ENCODE peak calls at places on chromosomes 3 and 15, in eight cellular contexts. D is stomach, J is ovary, W is prostate gland, X is A549, E is IMR-90, Q is GM12892, U is heart left ventricle. A is an unnamed sample.

GRCh38 chr15:64246364-64247189 is 83.8 kb upstream of the PPIB start:
- DNase-seq in D (no peak), J (no peak), W (no peak), X (peak), E (peak), Q (peak), U (no peak), A (peak)

GRCh38 chr3:142445816-142446254 is 2.0 kb downstream of the XRN1 start:
- DNase-seq in D (no peak), J (no peak), W (no peak), X (no peak), E (peak), Q (peak), U (no peak), A (no peak)

GRCh38 chr3:87128006-87128405 is 99.1 kb upstream of the CHMP2B start:
- DNase-seq in D (no peak), J (no peak), W (no peak), X (no peak), E (no peak), Q (no peak), U (no peak), A (no peak)

GRCh38 chr3:120741837-120742197 is 499 bp downstream of the RABL3 start:
- DNase-seq in D (peak), J (no peak), W (peak), X (no peak), E (peak), Q (no peak), U (no peak), A (no peak)

GRCh38 chr3:83460051-83460450 is 1498.7 kb upstream of the CADM2 start:
- DNase-seq in D (no peak), J (no peak), W (no peak), X (no peak), E (no peak), Q (no peak), U (no peak), A (no peak)

GRCh38 chr3:29412117-29412516 is 131.2 kb downstream of the RBMS3 start:
- DNase-seq in D (no peak), J (no peak), W (no peak), X (no peak), E (peak), Q (no peak), U (no peak), A (no peak)

GRCh38 chr3:116770815-116771450 is 61.4 kb downstream of the TUSC7 start:
- DNase-seq in D (peak), J (peak), W (peak), X (peak), E (peak), Q (peak), U (no peak), A (peak)

GRCh38 chr3:188760408-188760807 is 411.4 kb upstream of the TPRG1 start:
- DNase-seq in D (no peak), J (no peak), W (no peak), X (no peak), E (peak), Q (no peak), U (no peak), A (no peak)

GRCh38 chr3:109127533-109127932 is 9.0 kb upstream of the C3orf85 start:
- DNase-seq in D (no peak), J (no peak), W (no peak), X (no peak), E (no peak), Q (no peak), U (no peak), A (no peak)

GRCh38 chr3:109122690-109123089 is 4.8 kb upstream of the MORC1 start:
- DNase-seq in D (no peak), J (no peak), W (no peak), X (no peak), E (no peak), Q (no peak), U (no peak), A (no peak)

GRCh38 chr3:109131276-109131675 is 5.2 kb upstream of the C3orf85 start:
- DNase-seq in D (no peak), J (no peak), W (no peak), X (no peak), E (no peak), Q (no peak), U (no peak), A (no peak)

DNA sequence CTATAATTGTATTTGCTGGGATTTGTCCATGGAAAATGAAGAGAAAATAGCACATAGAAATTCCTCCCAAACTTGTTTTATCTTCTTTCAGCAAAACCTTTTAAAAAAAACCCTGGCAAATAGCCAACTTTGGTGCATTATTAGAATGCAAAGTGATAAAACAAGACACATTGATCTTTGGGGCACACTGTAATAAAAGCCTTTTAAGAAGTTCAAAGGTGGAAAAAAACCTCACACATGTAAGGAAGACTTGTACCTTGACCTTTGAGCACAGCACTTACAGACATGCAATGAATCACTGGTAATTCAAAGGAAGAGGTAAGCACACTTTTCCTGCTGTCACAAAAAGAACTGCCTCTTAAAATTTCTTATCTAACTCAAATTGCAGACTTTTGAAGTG is 8.0 kb upstream of the MORC1 start:
- DNase-seq in D (no peak), J (no peak), W (no peak), X (no peak), E (no peak), Q (no peak), U (no peak), A (no peak)
- TF ChIP-seq POLR2A in D (no peak), J (no peak), W (no peak), X (no peak), E (no peak), Q (no peak), U (no peak), A (no peak)

GRCh38 chr3:13479582-13480339 is at the start of gene HDAC11:
- DNase-seq in D (peak), J (peak), W (peak), X (peak), E (peak), Q (peak), U (peak), A (peak)
- TF ChIP-seq POLR2A in D (peak), J (peak), W (peak), X (peak), E (no peak), Q (peak), U (peak), A (no peak)

GRCh38 chr3:127035672-127036071 is 52.8 kb downstream of the PLXNA1 start:
- DNase-seq in D (peak), J (peak), W (no peak), X (peak), E (peak), Q (no peak), U (peak), A (peak)
- TF ChIP-seq POLR2A in D (no peak), J (no peak), W (no peak), X (no peak), E (no peak), Q (no peak), U (no peak), A (no peak)

DNA sequence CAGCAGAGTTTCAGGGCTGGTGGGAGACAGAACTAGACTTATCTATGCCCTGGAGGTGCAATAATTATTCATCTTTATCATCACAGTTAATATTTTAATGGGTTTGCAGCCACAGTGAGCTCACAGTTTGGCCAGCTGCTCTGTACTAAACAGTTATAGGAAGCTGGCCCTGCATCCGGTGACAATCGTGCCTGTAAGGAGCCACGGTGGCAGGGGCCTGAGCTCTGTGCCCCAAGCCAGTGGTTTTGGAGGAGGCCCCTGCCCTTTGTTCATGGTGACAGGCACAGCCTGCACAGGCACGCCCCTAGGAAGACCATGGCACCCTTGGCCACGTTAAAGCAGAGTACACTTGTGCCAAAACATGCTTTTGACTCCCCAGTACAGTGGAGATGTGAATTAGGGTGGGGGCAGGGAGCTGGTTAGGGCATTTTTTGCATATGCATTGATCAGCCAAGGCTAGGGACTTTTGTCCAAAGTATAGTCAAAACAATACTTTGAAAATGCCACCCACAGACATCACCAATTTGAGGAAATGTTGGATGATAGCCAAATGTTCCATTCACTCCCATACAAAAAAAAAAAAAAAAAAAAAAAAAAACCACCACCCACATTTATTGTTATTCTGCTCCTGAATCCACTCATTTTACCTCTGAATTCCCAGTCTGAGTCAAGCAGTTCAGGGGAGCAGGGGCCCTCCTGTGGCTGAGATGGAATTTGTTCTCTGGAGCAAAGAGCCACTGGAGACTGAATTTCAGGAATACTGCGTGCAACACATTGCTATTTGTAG is 3.4 kb upstream of the RFTN1 start:
- DNase-seq in D (no peak), J (peak), W (no peak), X (peak), E (peak), Q (no peak), U (no peak), A (peak)
- TF ChIP-seq POLR2A in D (no peak), J (no peak), W (no peak), X (no peak), E (no peak), Q (peak), U (no peak), A (no peak)

DNA sequence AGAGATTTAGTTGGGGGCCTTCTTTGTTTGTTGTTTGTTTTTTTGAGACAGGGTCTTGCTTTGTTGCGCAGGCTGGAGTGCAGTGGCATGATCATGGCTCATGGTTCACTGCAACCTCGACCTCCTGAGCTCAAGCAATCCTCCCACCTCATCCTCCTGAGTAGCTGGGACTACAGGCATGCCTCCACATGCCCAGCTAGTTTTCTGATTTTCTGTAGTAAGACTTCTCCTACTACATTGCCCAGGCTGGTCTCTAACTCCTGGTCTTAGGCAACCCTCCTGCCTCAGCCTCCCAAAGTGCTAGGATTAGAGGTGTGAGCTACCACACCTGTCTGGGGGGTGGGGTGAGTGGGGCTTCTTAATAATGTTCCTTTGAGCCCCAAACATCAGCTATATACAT is 148.3 kb upstream of the ADAMTS9 start:
- DNase-seq in D (no peak), J (no peak), W (no peak), X (no peak), E (no peak), Q (no peak), U (no peak), A (no peak)
- TF ChIP-seq POLR2A in D (no peak), J (no peak), W (no peak), X (no peak), E (no peak), Q (no peak), U (no peak), A (no peak)